ENCODE peak calls at places on chromosome 5, in six cellular contexts. F is cardiac muscle cell, G is suprapubic skin, P is K562, S is transverse colon, X is left ventricle myocardium inferior. H is an unnamed sample.

GRCh38 chr5:142852361-142852760 is 82.2 kb downstream of the ARHGAP26 start:
- DNase-seq in F (no peak), G (no peak), P (no peak), S (no peak), X (no peak), H (no peak)

GRCh38 chr5:84805473-84805872 is 420.8 kb upstream of the EDIL3 start:
- DNase-seq in F (no peak), G (no peak), P (no peak), S (no peak), X (no peak), H (no peak)

GRCh38 chr5:29758986-29759421 is 1434.5 kb upstream of the CDH6 start:
- DNase-seq in F (peak; percentile 40), G (no peak), P (no peak), S (no peak), X (no peak), H (no peak)

GRCh38 chr5:132082329-132083023 is 8.9 kb downstream of the CSF2 start:
- DNase-seq in F (no peak), G (no peak), P (no peak), S (no peak), X (no peak), H (no peak)

GRCh38 chr5:160743027-160743426 is 109.0 kb downstream of the ATP10B start:
- DNase-seq in F (no peak), G (no peak), P (no peak), S (no peak), X (no peak), H (no peak)

GRCh38 chr5:149403923-149404745 is 25.0 kb upstream of the IL17B start:
- DNase-seq in F (no peak), G (no peak), P (no peak), S (no peak), X (no peak), H (no peak)

GRCh38 chr5:30937070-30937469 is 256.4 kb upstream of the CDH6 start:
- DNase-seq in F (no peak), G (no peak), P (no peak), S (no peak), X (no peak), H (no peak)

GRCh38 chr5:69093771-69094570 is at the start of gene SLC30A5:
- DNase-seq in F (peak; percentile 100), G (peak; percentile 98), P (peak; percentile 99), S (peak; percentile 99), X (peak; percentile 99), H (peak; percentile 99)

GRCh38 chr5:177609076-177610059 is 9.4 kb downstream of the B4GALT7 start:
- DNase-seq in F (no peak), G (no peak), P (no peak), S (no peak), X (no peak), H (no peak)

GRCh38 chr5:135598691-135599395 is 20.1 kb upstream of the CXCL14 start:
- DNase-seq in F (no peak), G (no peak), P (no peak), S (no peak), X (no peak), H (no peak)

GRCh38 chr5:14097998-14098471 is 45.1 kb upstream of the TRIO start:
- DNase-seq in F (no peak), G (no peak), P (no peak), S (no peak), X (no peak), H (no peak)

GRCh38 chr5:75584641-75585040 is 26.6 kb upstream of the ANKDD1B start:
- DNase-seq in F (no peak), G (no peak), P (no peak), S (no peak), X (no peak), H (no peak)

GRCh38 chr5:96242536-96242935 is 190.5 kb downstream of the PCSK1 start:
- DNase-seq in F (no peak), G (no peak), P (no peak), S (no peak), X (no peak), H (no peak)

GRCh38 chr5:81212211-81212687 is 20.9 kb upstream of the CKMT2 start:
- DNase-seq in F (no peak), G (no peak), P (no peak), S (no peak), X (no peak), H (no peak)

GRCh38 chr5:143606043-143606752 is 202.7 kb upstream of the NR3C1 start:
- DNase-seq in F (no peak), G (no peak), P (no peak), S (no peak), X (no peak), H (no peak)

GRCh38 chr5:151150484-151151262 is 6.9 kb downstream of the ANXA6 start:
- DNase-seq in F (peak; percentile 31), G (no peak), P (no peak), S (peak; percentile 61), X (peak; percentile 42), H (peak; percentile 46)

GRCh38 chr5:146516151-146516475 is at the start of gene GPR151:
- DNase-seq in F (peak; percentile 14), G (no peak), P (peak; percentile 8), S (no peak), X (no peak), H (no peak)

GRCh38 chr5:7261900-7262299 is 134.0 kb upstream of the ADCY2 start:
- DNase-seq in F (no peak), G (no peak), P (no peak), S (no peak), X (no peak), H (no peak)

GRCh38 chr5:50711280-50711679 is 44.8 kb downstream of the PARP8 start:
- DNase-seq in F (no peak), G (no peak), P (no peak), S (peak; percentile 53), X (no peak), H (peak; percentile 44)

GRCh38 chr5:142215915-142216681 is 107.5 kb downstream of the NDFIP1 start:
- DNase-seq in F (no peak), G (no peak), P (no peak), S (peak; percentile 47), X (peak; percentile 60), H (no peak)

GRCh38 chr5:82692826-82693225 is 384.4 kb downstream of the TMEM167A start:
- DNase-seq in F (no peak), G (no peak), P (no peak), S (no peak), X (no peak), H (no peak)

GRCh38 chr5:12861891-12862290 is 957.6 kb upstream of the CTNND2 start:
- DNase-seq in F (peak; percentile 2), G (no peak), P (no peak), S (no peak), X (no peak), H (no peak)

GRCh38 chr5:61055434-61056006 is 106.7 kb downstream of the SMIM15 start:
- DNase-seq in F (peak; percentile 47), G (no peak), P (peak; percentile 35), S (no peak), X (no peak), H (no peak)

GRCh38 chr5:140131967-140132409 is 6.3 kb downstream of the IGIP start:
- DNase-seq in F (no peak), G (no peak), P (no peak), S (no peak), X (no peak), H (no peak)

GRCh38 chr5:125112196-125112595 is 365.8 kb upstream of the ZNF608 start:
- DNase-seq in F (no peak), G (no peak), P (no peak), S (no peak), X (no peak), H (no peak)

GRCh38 chr5:103526164-103526915 is 36.2 kb downstream of the NUDT12 start:
- DNase-seq in F (no peak), G (no peak), P (peak; percentile 36), S (no peak), X (no peak), H (no peak)
- H3K27ac ChIP-seq in F (no peak overlapping the region), G (no peak overlapping the region), P (no peak overlapping the region), S (no peak overlapping the region), X (no peak overlapping the region), H (no peak overlapping the region)

DNA sequence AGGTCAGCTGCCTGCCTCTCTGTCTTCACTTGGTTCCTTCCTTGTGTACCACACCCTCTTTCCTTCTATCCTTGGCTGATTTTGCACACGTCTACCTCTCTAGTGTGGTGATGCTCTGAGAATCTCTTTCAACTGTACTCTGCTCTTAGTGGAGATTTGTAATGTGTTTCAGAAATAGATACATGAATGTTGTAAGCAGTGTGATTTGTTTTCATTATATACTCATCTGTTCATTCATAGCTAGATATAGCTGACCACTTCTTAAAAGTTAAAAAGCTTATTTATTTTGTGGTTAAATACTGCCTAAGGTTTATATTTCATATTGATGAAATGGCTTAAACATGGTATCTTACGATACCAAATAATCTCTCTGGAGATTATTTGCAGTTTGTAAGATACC is 3.6 kb upstream of the ACTBL2 start:
- DNase-seq in F (no peak), G (no peak), P (no peak), S (no peak), X (no peak), H (no peak)
- H3K27me3 ChIP-seq in F (no peaks in the 10 kb centered on the region), G (no peaks in the 10 kb centered on the region), P (no peaks in the 10 kb centered on the region), S (no peaks in the 10 kb centered on the region), X (no peaks in the 10 kb centered on the region), H (no peaks in the 10 kb centered on the region)

DNA sequence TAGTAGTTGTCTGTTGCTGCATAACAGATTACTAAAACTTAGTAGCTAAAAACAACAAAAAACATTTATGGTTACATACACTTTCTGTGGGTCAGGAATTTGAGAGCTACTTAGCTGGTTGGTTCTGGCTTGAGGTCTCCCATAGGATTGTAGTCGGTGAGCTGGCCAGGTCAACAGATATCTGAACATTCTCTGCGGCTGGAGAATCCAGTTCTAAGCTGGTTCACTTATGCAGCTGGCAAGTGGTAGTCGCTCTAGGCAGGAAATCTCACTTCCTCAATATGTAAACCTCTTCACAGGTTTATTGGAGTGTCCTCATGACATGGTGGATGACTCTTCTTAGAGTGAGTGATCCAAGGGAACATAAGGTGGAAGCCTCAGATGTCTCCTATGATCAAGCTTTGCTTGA is 65.7 kb upstream of the TNFAIP8 start:
- DNase-seq in F (no peak), G (no peak), P (no peak), S (no peak), X (no peak), H (no peak)
- H3K27ac ChIP-seq in F (no peak overlapping the region), G (no peak overlapping the region), P (no peak overlapping the region), S (no peak overlapping the region), X (no peak overlapping the region), H (peak overlapping the region; percentile 94)

GRCh38 chr5:173242675-173243085 is 7.7 kb upstream of the NKX2-5 start:
- DNase-seq in F (peak; percentile 66), G (peak; percentile 69), P (no peak), S (no peak), X (peak; percentile 44), H (no peak)
- H3K27me3 ChIP-seq in F (no peaks in the 10 kb centered on the region), G (peaks cover 99% of the 10 kb centered on the region), P (peaks cover 73% of the 10 kb centered on the region), S (peaks cover 100% of the 10 kb centered on the region), X (peaks cover 100% of the 10 kb centered on the region), H (peaks cover 65% of the 10 kb centered on the region)

GRCh38 chr5:99029172-99029571 is 100.4 kb upstream of the CHD1 start:
- DNase-seq in F (no peak), G (no peak), P (no peak), S (no peak), X (no peak), H (no peak)
- H3K27ac ChIP-seq in F (no peak overlapping the region), G (no peak overlapping the region), P (no peak overlapping the region), S (no peak overlapping the region), X (no peak overlapping the region), H (no peak overlapping the region)

GRCh38 chr5:1034986-1035385 is 26.4 kb downstream of the NKD2 start:
- DNase-seq in F (no peak), G (no peak), P (no peak), S (no peak), X (no peak), H (no peak)
- H3K27me3 ChIP-seq in F (no peaks in the 10 kb centered on the region), G (peaks cover 13% of the 10 kb centered on the region), P (peaks cover 29% of the 10 kb centered on the region), S (no peaks in the 10 kb centered on the region), X (no peaks in the 10 kb centered on the region), H (no peaks in the 10 kb centered on the region)